ENCODE peak calls at places on chromosomes 3 and 15, in ten cellular contexts. F is cardiac muscle cell; P is body of pancreas; Q is MM.1S; G is GM12878; Z is CD4-positive, alpha-beta T cell; N is OCI-LY7; M is substantia nigra; T is mammary epithelial cell; A is ovary. B is an unnamed sample.

GRCh38 chr15:30990451-30991300 is 752 bp downstream of the MTMR10 start:
- DNase-seq in F (no peak), P (no peak), Q (peak; percentile 27), G (no peak), Z (no peak), N (peak; percentile 58), M (no peak), T (no peak), A (no peak), B (no peak)

GRCh38 chr15:96038650-96039049 is 291.9 kb upstream of the NR2F2 start:
- DNase-seq in F (no peak), P (no peak), Q (no peak), G (peak; percentile 87), Z (no peak), N (no peak), M (no peak), T (no peak), A (no peak), B (no peak)

GRCh38 chr3:181486496-181486895 is 225.2 kb upstream of the SOX2 start:
- DNase-seq in F (no peak), P (no peak), Q (no peak), G (no peak), Z (no peak), N (peak; percentile 7), M (no peak), T (no peak), A (no peak), B (no peak)

GRCh38 chr15:67736810-67737209 is 88.5 kb upstream of the SKOR1 start:
- DNase-seq in F (no peak), P (no peak), Q (no peak), G (no peak), Z (no peak), N (no peak), M (no peak), T (no peak), A (no peak), B (no peak)

GRCh38 chr3:27559835-27560234 is 75.7 kb upstream of the SLC4A7 start:
- DNase-seq in F (no peak), P (no peak), Q (no peak), G (no peak), Z (no peak), N (no peak), M (no peak), T (peak; percentile 37), A (no peak), B (peak; percentile 39)

GRCh38 chr15:70704731-70705130 is 58.6 kb downstream of the UACA start:
- DNase-seq in F (no peak), P (no peak), Q (no peak), G (no peak), Z (no peak), N (no peak), M (no peak), T (no peak), A (no peak), B (no peak)

GRCh38 chr3:194675081-194675640 is 3.2 kb upstream of the LSG1 start:
- DNase-seq in F (no peak), P (no peak), Q (no peak), G (no peak), Z (no peak), N (no peak), M (no peak), T (peak; percentile 56), A (no peak), B (no peak)

GRCh38 chr3:117278424-117279190 is 569.0 kb downstream of the TUSC7 start:
- DNase-seq in F (no peak), P (peak; percentile 63), Q (no peak), G (peak; percentile 30), Z (no peak), N (no peak), M (no peak), T (no peak), A (no peak), B (no peak)

GRCh38 chr3:26712211-26713026 is 89.8 kb downstream of the LRRC3B start:
- DNase-seq in F (peak; percentile 85), P (no peak), Q (peak; percentile 72), G (no peak), Z (no peak), N (peak; percentile 63), M (no peak), T (peak; percentile 11), A (no peak), B (no peak)

GRCh38 chr3:11435420-11435819 is 163.2 kb downstream of the ATG7 start:
- DNase-seq in F (no peak), P (no peak), Q (no peak), G (no peak), Z (no peak), N (no peak), M (no peak), T (no peak), A (no peak), B (no peak)
- H3K27ac ChIP-seq in F (no peak overlapping the region), P (no peak overlapping the region), Q (no peak overlapping the region), G (no peak overlapping the region), Z (no peak overlapping the region), N (no peak overlapping the region), M (no peak overlapping the region), T (no peak overlapping the region), A (no peak overlapping the region), B (peak overlapping the region; percentile 3)

DNA sequence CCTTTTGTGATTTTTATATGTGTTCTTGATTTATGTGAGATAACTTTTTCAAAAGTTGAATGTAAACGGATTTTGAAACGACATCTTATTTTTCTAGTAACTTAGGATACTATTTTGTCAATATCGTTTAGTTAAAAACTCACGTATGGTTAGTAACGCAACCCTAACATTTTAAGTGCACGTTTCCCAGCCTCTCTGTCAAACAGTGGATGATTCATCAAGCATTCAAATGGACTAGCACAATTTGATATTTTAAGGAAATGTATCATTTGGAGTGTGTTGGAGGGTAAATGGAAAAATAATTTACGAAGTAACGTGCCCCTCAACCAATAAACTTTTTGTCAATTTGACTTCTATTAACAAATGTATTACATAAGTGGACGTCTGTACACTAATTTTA is 23.3 kb downstream of the RTP3 start:
- DNase-seq in F (no peak), P (no peak), Q (no peak), G (no peak), Z (no peak), N (no peak), M (no peak), T (no peak), A (no peak), B (no peak)
- H3K27ac ChIP-seq in F (no peak overlapping the region), P (no peak overlapping the region), Q (no peak overlapping the region), G (no peak overlapping the region), Z (no peak overlapping the region), N (no peak overlapping the region), M (no peak overlapping the region), T (no peak overlapping the region), A (no peak overlapping the region), B (no peak overlapping the region)

DNA sequence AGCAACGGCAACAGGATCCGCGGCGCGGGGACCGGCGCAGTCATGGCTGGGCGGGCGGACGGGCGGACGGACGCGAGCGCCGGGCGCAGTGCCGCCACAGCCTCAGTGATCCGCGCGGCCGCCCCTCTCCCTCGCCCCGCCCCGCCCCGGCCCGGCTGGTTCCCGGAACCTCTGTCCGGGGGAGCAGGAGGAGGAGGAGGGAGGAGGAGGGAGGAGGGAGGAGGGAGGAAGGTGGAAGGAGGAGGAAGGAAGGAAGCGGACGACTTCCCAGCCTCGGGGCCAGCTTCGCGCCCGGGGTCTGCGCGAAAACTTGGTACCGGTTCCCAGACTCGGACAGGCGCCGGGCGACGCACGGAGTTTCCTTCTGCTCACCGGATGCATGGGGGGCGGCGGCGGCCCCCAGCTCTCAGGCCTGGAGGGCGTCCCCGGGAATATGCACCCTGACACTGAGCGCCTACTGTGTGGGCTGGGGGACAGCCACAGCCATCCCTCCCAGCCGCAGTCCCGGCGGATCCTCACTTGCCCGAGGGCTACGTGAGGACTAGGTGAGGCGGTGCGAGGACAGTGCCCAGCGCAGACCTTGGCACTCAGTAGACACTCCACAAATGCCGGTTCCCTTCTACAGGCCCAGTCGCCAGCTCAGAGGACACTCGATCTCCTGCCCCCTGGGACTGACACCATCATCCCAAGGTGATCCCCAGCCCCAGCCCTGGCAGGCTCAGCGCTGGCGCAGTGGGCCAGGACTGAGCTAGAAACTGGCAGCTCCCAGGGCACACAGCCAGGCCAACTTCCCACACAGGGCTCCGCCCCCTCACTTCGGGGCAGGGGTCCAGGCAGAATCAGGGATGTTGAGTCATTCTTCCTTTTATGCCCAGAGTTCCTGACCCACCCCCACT is at the start of gene SHISA5:
- DNase-seq in F (peak; percentile 68), P (peak; percentile 69), Q (no peak), G (no peak), Z (peak; percentile 29), N (no peak), M (no peak), T (peak; percentile 44), A (peak; percentile 85), B (peak; percentile 88)
- H3K27ac ChIP-seq in F (no peak within 1 kb of the TSS), P (peak within 1 kb of the TSS; percentile 67), Q (no peak within 1 kb of the TSS), G (no peak within 1 kb of the TSS), Z (peak within 1 kb of the TSS; percentile 21), N (no peak within 1 kb of the TSS), M (peak within 1 kb of the TSS; percentile 88), T (no peak within 1 kb of the TSS), A (peak within 1 kb of the TSS; percentile 84), B (peak within 1 kb of the TSS; percentile 91)

GRCh38 chr15:32029409-32029861 is 880 bp upstream of the CHRNA7 start:
- DNase-seq in F (peak; percentile 70), P (peak; percentile 42), Q (peak; percentile 18), G (no peak), Z (no peak), N (no peak), M (no peak), T (no peak), A (peak; percentile 62), B (no peak)

GRCh38 chr15:32033186-32033890 is 3.0 kb downstream of the CHRNA7 start:
- DNase-seq in F (no peak), P (no peak), Q (no peak), G (no peak), Z (no peak), N (no peak), M (no peak), T (no peak), A (no peak), B (no peak)

GRCh38 chr15:32030795-32031194 is 480 bp downstream of the CHRNA7 start:
- DNase-seq in F (peak; percentile 29), P (no peak), Q (peak; percentile 12), G (no peak), Z (no peak), N (no peak), M (no peak), T (no peak), A (no peak), B (no peak)

GRCh38 chr15:32028921-32029320 is 1.4 kb upstream of the CHRNA7 start:
- DNase-seq in F (peak; percentile 50), P (no peak), Q (no peak), G (no peak), Z (no peak), N (no peak), M (no peak), T (no peak), A (no peak), B (no peak)

DNA sequence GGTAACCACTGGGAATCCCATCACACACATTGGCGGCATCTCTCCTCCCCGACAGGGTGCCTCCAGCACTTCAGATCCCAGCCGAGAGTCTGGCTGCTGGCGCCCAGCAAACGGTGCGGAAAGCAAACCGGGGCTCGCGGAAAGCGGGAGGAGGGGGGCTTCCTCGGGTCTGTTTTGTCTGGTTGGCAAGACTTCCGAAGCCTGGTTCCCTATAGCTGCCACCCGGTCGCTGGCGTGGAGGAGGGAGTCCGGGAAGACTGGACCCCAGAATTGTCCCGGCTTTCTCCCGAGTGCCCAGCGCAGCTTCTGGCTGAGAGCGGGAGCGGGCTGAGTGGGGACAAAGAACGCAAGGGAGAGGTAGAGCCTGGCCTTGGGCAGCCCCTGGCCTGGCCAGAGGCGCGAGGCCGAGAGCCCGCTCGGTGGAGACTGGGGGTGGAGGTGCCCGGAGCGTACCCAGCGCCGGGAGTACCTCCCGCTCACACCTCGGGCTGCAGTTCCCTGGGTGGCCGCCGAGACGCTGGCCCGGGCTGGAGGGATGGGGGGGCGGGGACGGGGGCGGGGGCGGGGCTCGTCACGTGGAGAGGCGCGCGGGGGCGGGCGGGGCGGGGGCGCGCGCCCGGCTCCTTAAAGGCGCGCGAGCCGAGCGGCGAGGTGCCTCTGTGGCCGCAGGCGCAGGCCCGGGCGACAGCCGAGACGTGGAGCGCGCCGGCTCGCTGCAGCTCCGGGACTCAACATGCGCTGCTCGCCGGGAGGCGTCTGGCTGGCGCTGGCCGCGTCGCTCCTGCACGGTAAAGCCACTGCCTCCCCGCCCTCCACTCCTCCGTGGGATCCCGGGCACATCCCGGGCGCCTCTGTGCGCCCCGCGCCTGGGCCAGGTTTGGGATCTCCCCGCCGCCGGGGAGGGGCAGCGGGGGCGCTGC is at the start of gene CHRNA7:
- DNase-seq in F (peak; percentile 92), P (peak; percentile 83), Q (peak; percentile 86), G (no peak), Z (no peak), N (peak; percentile 19), M (peak; percentile 22), T (peak; percentile 15), A (peak; percentile 77), B (no peak)
- H3K27ac ChIP-seq in F (peak within 1 kb of the TSS; percentile 22), P (peak within 1 kb of the TSS; percentile 66), Q (no peak within 1 kb of the TSS), G (no peak within 1 kb of the TSS), Z (no peak within 1 kb of the TSS), N (no peak within 1 kb of the TSS), M (no peak within 1 kb of the TSS), T (no peak within 1 kb of the TSS), A (no peak within 1 kb of the TSS), B (no peak within 1 kb of the TSS)

B was measured in thoracic aorta.